ENCODE peak calls at places on chromosomes 5 and 9, in ten cellular contexts. One of them, this sample, is unnamed.

GRCh38 chr5:109141499-109142200 is 268.1 kb downstream of the PJA2 start:
- DNase-seq in sigmoid colon: no peak
- DNase-seq in ovary: no peak
- DNase-seq in K562: peak
- DNase-seq in HepG2: no peak
- DNase-seq in stomach: no peak
- DNase-seq in suprapubic skin: no peak
- DNase-seq in GM12878: no peak
- DNase-seq in A549: peak
- DNase-seq in SK-N-SH: no peak
- DNase-seq in this sample: no peak

GRCh38 chr5:103059525-103059924 is 60.4 kb downstream of the GIN1 start:
- DNase-seq in HepG2: no peak
- DNase-seq in sigmoid colon: no peak
- DNase-seq in stomach: no peak
- DNase-seq in SK-N-SH: no peak
- DNase-seq in A549: no peak
- DNase-seq in suprapubic skin: no peak
- DNase-seq in K562: no peak
- DNase-seq in GM12878: no peak
- DNase-seq in ovary: no peak
- DNase-seq in this sample: no peak

GRCh38 chr9:121286973-121287721 is 19.2 kb downstream of the GSN start:
- DNase-seq in SK-N-SH: no peak
- DNase-seq in sigmoid colon: peak
- DNase-seq in ovary: peak
- DNase-seq in K562: peak
- DNase-seq in suprapubic skin: peak
- DNase-seq in A549: peak
- DNase-seq in stomach: peak
- DNase-seq in HepG2: peak
- DNase-seq in GM12878: no peak
- DNase-seq in this sample: peak

GRCh38 chr5:37668524-37669047 is 171.3 kb downstream of the GDNF start:
- DNase-seq in ovary: peak
- DNase-seq in A549: peak
- DNase-seq in stomach: peak
- DNase-seq in GM12878: no peak
- DNase-seq in SK-N-SH: no peak
- DNase-seq in K562: peak
- DNase-seq in suprapubic skin: no peak
- DNase-seq in sigmoid colon: peak
- DNase-seq in HepG2: peak
- DNase-seq in this sample: no peak

GRCh38 chr9:124860582-124861341 is 995 bp downstream of the RPL35 start:
- DNase-seq in HepG2: no peak
- DNase-seq in A549: no peak
- DNase-seq in GM12878: no peak
- DNase-seq in stomach: no peak
- DNase-seq in suprapubic skin: no peak
- DNase-seq in ovary: no peak
- DNase-seq in SK-N-SH: no peak
- DNase-seq in K562: no peak
- DNase-seq in sigmoid colon: no peak
- DNase-seq in this sample: no peak

GRCh38 chr5:111774525-111774924 is 17.5 kb upstream of the NREP start:
- DNase-seq in stomach: peak
- DNase-seq in HepG2: no peak
- DNase-seq in A549: no peak
- DNase-seq in SK-N-SH: no peak
- DNase-seq in GM12878: no peak
- DNase-seq in sigmoid colon: no peak
- DNase-seq in ovary: no peak
- DNase-seq in suprapubic skin: no peak
- DNase-seq in K562: no peak
- DNase-seq in this sample: no peak

GRCh38 chr5:180784497-180785097 is 18.0 kb downstream of the MGAT1 start:
- DNase-seq in SK-N-SH: peak
- DNase-seq in ovary: peak
- DNase-seq in GM12878: no peak
- DNase-seq in suprapubic skin: no peak
- DNase-seq in sigmoid colon: peak
- DNase-seq in stomach: peak
- DNase-seq in A549: peak
- DNase-seq in K562: peak
- DNase-seq in HepG2: peak
- DNase-seq in this sample: peak

GRCh38 chr5:58403822-58404433 is 56.0 kb downstream of the PLK2 start:
- DNase-seq in stomach: no peak
- DNase-seq in GM12878: no peak
- DNase-seq in suprapubic skin: no peak
- DNase-seq in SK-N-SH: no peak
- DNase-seq in sigmoid colon: no peak
- DNase-seq in K562: no peak
- DNase-seq in HepG2: no peak
- DNase-seq in ovary: no peak
- DNase-seq in A549: no peak
- DNase-seq in this sample: no peak

GRCh38 chr9:127555830-127556820 is 56.0 kb upstream of the STXBP1 start:
- DNase-seq in HepG2: no peak
- DNase-seq in stomach: peak
- DNase-seq in sigmoid colon: peak
- DNase-seq in A549: peak
- DNase-seq in ovary: peak
- DNase-seq in GM12878: peak
- DNase-seq in K562: peak
- DNase-seq in SK-N-SH: no peak
- DNase-seq in suprapubic skin: peak
- DNase-seq in this sample: no peak

GRCh38 chr5:35938518-35939227 is at the start of gene CAPSL:
- DNase-seq in A549: peak
- DNase-seq in suprapubic skin: no peak
- DNase-seq in SK-N-SH: peak
- DNase-seq in K562: peak
- DNase-seq in stomach: peak
- DNase-seq in HepG2: no peak
- DNase-seq in ovary: peak
- DNase-seq in GM12878: no peak
- DNase-seq in sigmoid colon: peak
- DNase-seq in this sample: peak

GRCh38 chr5:156330141-156330870 is 3.3 kb downstream of the SGCD start:
- DNase-seq in sigmoid colon: no peak
- DNase-seq in K562: no peak
- DNase-seq in A549: no peak
- DNase-seq in stomach: no peak
- DNase-seq in GM12878: no peak
- DNase-seq in HepG2: no peak
- DNase-seq in suprapubic skin: no peak
- DNase-seq in ovary: no peak
- DNase-seq in SK-N-SH: no peak
- DNase-seq in this sample: no peak

GRCh38 chr5:143142596-143143435 is 260.7 kb downstream of the NR3C1 start:
- DNase-seq in HepG2: no peak
- DNase-seq in sigmoid colon: peak
- DNase-seq in SK-N-SH: no peak
- DNase-seq in GM12878: no peak
- DNase-seq in stomach: peak
- DNase-seq in ovary: peak
- DNase-seq in K562: no peak
- DNase-seq in A549: no peak
- DNase-seq in suprapubic skin: no peak
- DNase-seq in this sample: peak

GRCh38 chr9:479316-479715 is 264.7 kb downstream of the DOCK8 start:
- DNase-seq in stomach: no peak
- DNase-seq in K562: no peak
- DNase-seq in ovary: no peak
- DNase-seq in sigmoid colon: no peak
- DNase-seq in GM12878: no peak
- DNase-seq in SK-N-SH: no peak
- DNase-seq in suprapubic skin: no peak
- DNase-seq in HepG2: no peak
- DNase-seq in A549: no peak
- DNase-seq in this sample: no peak

GRCh38 chr9:109255394-109255793 is 65.5 kb downstream of the EPB41L4B start:
- DNase-seq in stomach: no peak
- DNase-seq in sigmoid colon: no peak
- DNase-seq in A549: no peak
- DNase-seq in HepG2: no peak
- DNase-seq in ovary: no peak
- DNase-seq in SK-N-SH: no peak
- DNase-seq in K562: no peak
- DNase-seq in suprapubic skin: no peak
- DNase-seq in GM12878: no peak
- DNase-seq in this sample: no peak

GRCh38 chr9:109253241-109253636 is 67.6 kb downstream of the EPB41L4B start:
- DNase-seq in sigmoid colon: no peak
- DNase-seq in ovary: no peak
- DNase-seq in SK-N-SH: no peak
- DNase-seq in HepG2: no peak
- DNase-seq in A549: no peak
- DNase-seq in K562: no peak
- DNase-seq in stomach: no peak
- DNase-seq in suprapubic skin: no peak
- DNase-seq in GM12878: no peak
- DNase-seq in this sample: no peak

GRCh38 chr9:109254317-109254716 is 66.5 kb downstream of the EPB41L4B start:
- DNase-seq in suprapubic skin: no peak
- DNase-seq in SK-N-SH: no peak
- DNase-seq in sigmoid colon: no peak
- DNase-seq in ovary: no peak
- DNase-seq in GM12878: no peak
- DNase-seq in A549: no peak
- DNase-seq in K562: no peak
- DNase-seq in HepG2: no peak
- DNase-seq in stomach: no peak
- DNase-seq in this sample: no peak

GRCh38 chr9:109252291-109252690 is 68.6 kb downstream of the EPB41L4B start:
- DNase-seq in sigmoid colon: no peak
- DNase-seq in SK-N-SH: no peak
- DNase-seq in stomach: no peak
- DNase-seq in HepG2: no peak
- DNase-seq in ovary: no peak
- DNase-seq in GM12878: no peak
- DNase-seq in K562: no peak
- DNase-seq in suprapubic skin: no peak
- DNase-seq in A549: no peak
- DNase-seq in this sample: no peak

GRCh38 chr9:109253637-109254284 is 67.1 kb downstream of the EPB41L4B start:
- DNase-seq in suprapubic skin: no peak
- DNase-seq in sigmoid colon: no peak
- DNase-seq in K562: no peak
- DNase-seq in stomach: peak
- DNase-seq in GM12878: no peak
- DNase-seq in A549: peak
- DNase-seq in SK-N-SH: no peak
- DNase-seq in HepG2: no peak
- DNase-seq in ovary: no peak
- DNase-seq in this sample: no peak
- TF ChIP-seq EP300 in suprapubic skin: no peak
- TF ChIP-seq EP300 in sigmoid colon: no peak
- TF ChIP-seq EP300 in K562: no peak
- TF ChIP-seq EP300 in stomach: no peak
- TF ChIP-seq EP300 in GM12878: no peak
- TF ChIP-seq EP300 in A549: no peak
- TF ChIP-seq EP300 in SK-N-SH: no peak
- TF ChIP-seq EP300 in HepG2: no peak
- TF ChIP-seq EP300 in ovary: no peak
- TF ChIP-seq EP300 in this sample: peak

GRCh38 chr9:133609311-133610098 is at the start of gene FAM163B:
- DNase-seq in suprapubic skin: no peak
- DNase-seq in sigmoid colon: no peak
- DNase-seq in GM12878: no peak
- DNase-seq in A549: no peak
- DNase-seq in K562: peak
- DNase-seq in stomach: no peak
- DNase-seq in HepG2: no peak
- DNase-seq in ovary: peak
- DNase-seq in SK-N-SH: peak
- DNase-seq in this sample: no peak
- TF ChIP-seq EP300 in suprapubic skin: no peak
- TF ChIP-seq EP300 in sigmoid colon: no peak
- TF ChIP-seq EP300 in GM12878: no peak
- TF ChIP-seq EP300 in A549: no peak
- TF ChIP-seq EP300 in K562: no peak
- TF ChIP-seq EP300 in stomach: no peak
- TF ChIP-seq EP300 in HepG2: no peak
- TF ChIP-seq EP300 in ovary: no peak
- TF ChIP-seq EP300 in SK-N-SH: no peak
- TF ChIP-seq EP300 in this sample: no peak

GRCh38 chr9:95954940-95955339 is 79.4 kb downstream of the ERCC6L2 start:
- DNase-seq in suprapubic skin: no peak
- DNase-seq in GM12878: no peak
- DNase-seq in stomach: no peak
- DNase-seq in ovary: no peak
- DNase-seq in K562: no peak
- DNase-seq in SK-N-SH: no peak
- DNase-seq in HepG2: no peak
- DNase-seq in A549: no peak
- DNase-seq in sigmoid colon: no peak
- DNase-seq in this sample: no peak

GRCh38 chr9:95952471-95952870 is 77.0 kb downstream of the ERCC6L2 start:
- DNase-seq in suprapubic skin: no peak
- DNase-seq in SK-N-SH: no peak
- DNase-seq in A549: no peak
- DNase-seq in ovary: peak
- DNase-seq in K562: no peak
- DNase-seq in HepG2: no peak
- DNase-seq in sigmoid colon: no peak
- DNase-seq in GM12878: no peak
- DNase-seq in stomach: no peak
- DNase-seq in this sample: no peak

GRCh38 chr9:95953986-95954385 is 78.5 kb downstream of the ERCC6L2 start:
- DNase-seq in HepG2: no peak
- DNase-seq in K562: no peak
- DNase-seq in suprapubic skin: no peak
- DNase-seq in A549: no peak
- DNase-seq in SK-N-SH: no peak
- DNase-seq in GM12878: peak
- DNase-seq in ovary: no peak
- DNase-seq in stomach: no peak
- DNase-seq in sigmoid colon: no peak
- DNase-seq in this sample: no peak
- TF ChIP-seq EP300 in HepG2: no peak
- TF ChIP-seq EP300 in K562: no peak
- TF ChIP-seq EP300 in suprapubic skin: no peak
- TF ChIP-seq EP300 in A549: no peak
- TF ChIP-seq EP300 in SK-N-SH: no peak
- TF ChIP-seq EP300 in GM12878: peak
- TF ChIP-seq EP300 in ovary: no peak
- TF ChIP-seq EP300 in stomach: no peak
- TF ChIP-seq EP300 in sigmoid colon: no peak
- TF ChIP-seq EP300 in this sample: no peak

DNA sequence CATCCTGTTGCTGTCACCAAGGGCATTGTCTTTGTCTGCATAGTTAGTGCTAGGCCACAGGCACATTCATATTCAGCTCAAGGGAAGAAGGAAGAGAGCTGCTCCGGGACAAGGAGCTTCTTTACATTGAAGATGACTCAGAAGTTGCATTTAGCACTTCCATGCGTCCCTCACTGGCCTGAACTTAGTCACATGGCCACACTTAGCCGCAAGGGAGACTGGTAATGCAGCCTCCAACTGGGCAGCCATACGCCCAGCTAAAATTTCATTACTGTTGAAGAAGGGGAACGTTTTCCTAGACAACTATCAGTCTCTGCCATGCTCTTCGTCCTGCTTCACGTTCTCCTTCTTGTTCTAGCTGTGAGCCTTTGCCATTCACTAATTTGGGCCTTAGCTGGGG is 20.0 kb downstream of the ACTL7B start:
- DNase-seq in SK-N-SH: no peak
- DNase-seq in GM12878: no peak
- DNase-seq in stomach: no peak
- DNase-seq in sigmoid colon: no peak
- DNase-seq in K562: no peak
- DNase-seq in HepG2: no peak
- DNase-seq in A549: no peak
- DNase-seq in suprapubic skin: no peak
- DNase-seq in ovary: no peak
- DNase-seq in this sample: no peak
- TF ChIP-seq EP300 in SK-N-SH: no peak
- TF ChIP-seq EP300 in GM12878: no peak
- TF ChIP-seq EP300 in stomach: no peak
- TF ChIP-seq EP300 in sigmoid colon: no peak
- TF ChIP-seq EP300 in K562: no peak
- TF ChIP-seq EP300 in HepG2: no peak
- TF ChIP-seq EP300 in A549: no peak
- TF ChIP-seq EP300 in suprapubic skin: no peak
- TF ChIP-seq EP300 in ovary: no peak
- TF ChIP-seq EP300 in this sample: no peak